ENCODE peak calls at places on chromosomes 12 and 14, in five cellular contexts. U is NB4, E is natural killer cell, X is heart right ventricle, A is stomach. B is an unnamed sample.

GRCh38 chr12:94247256-94247655 is 98.9 kb downstream of the PLXNC1 start:
- DNase-seq in U (peak), A (no peak), X (no peak), E (no peak), B (no peak)

GRCh38 chr14:101506921-101507300 is 54.4 kb upstream of the DIO3 start:
- DNase-seq in A (peak), X (no peak), U (no peak), E (no peak), B (no peak)

GRCh38 chr12:41213107-41213506 is 25.0 kb downstream of the PDZRN4 start:
- DNase-seq in A (no peak), X (no peak), E (no peak), U (no peak), B (no peak)

GRCh38 chr14:103057372-103058208 is at the start of gene CDC42BPB:
- DNase-seq in U (peak), X (peak), E (peak), A (peak), B (peak)

GRCh38 chr12:1864456-1864855 is 44.1 kb downstream of the LRTM2 start:
- DNase-seq in A (peak), X (no peak), E (no peak), U (no peak), B (no peak)

GRCh38 chr12:2294651-2295475 is 242.1 kb downstream of the CACNA1C start:
- DNase-seq in E (no peak), U (peak), A (no peak), X (no peak), B (no peak)

GRCh38 chr14:93116676-93117200 is 1.0 kb upstream of the ITPK1 start:
- DNase-seq in U (no peak), A (no peak), E (no peak), X (no peak), B (no peak)

GRCh38 chr12:22459872-22460490 is 84.4 kb downstream of the C2CD5 start:
- DNase-seq in U (peak), E (no peak), A (no peak), X (no peak), B (peak)

GRCh38 chr14:105377555-105378182 is 20.7 kb upstream of the TEX22 start:
- DNase-seq in X (no peak), A (no peak), E (no peak), U (no peak), B (no peak)
- TF ChIP-seq CTCF in X (no peak), A (no peak), E (no peak), U (no peak), B (no peak)

DNA sequence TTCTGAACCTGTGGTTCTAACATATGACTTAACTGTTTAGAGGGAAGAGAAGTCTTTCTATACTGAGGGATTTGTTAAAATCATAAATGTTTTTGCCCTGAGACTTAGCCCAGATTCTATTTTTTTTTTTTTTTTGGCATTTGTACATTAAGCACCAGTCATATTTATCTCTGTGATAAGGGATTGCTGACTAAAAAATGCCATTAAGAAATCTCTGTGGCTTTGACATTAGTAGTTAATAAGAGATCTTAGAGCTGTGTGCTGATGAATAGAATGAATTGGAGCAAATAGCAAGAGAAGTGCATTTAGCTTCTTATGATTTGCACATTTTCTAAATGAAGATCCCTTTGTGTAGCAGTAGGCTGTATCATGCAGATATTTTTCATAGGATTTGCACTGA is 32.5 kb downstream of the NFYB start:
- DNase-seq in U (no peak), E (no peak), X (no peak), A (no peak), B (no peak)
- TF ChIP-seq CTCF in U (no peak), E (no peak), X (no peak), A (no peak), B (no peak)

DNA sequence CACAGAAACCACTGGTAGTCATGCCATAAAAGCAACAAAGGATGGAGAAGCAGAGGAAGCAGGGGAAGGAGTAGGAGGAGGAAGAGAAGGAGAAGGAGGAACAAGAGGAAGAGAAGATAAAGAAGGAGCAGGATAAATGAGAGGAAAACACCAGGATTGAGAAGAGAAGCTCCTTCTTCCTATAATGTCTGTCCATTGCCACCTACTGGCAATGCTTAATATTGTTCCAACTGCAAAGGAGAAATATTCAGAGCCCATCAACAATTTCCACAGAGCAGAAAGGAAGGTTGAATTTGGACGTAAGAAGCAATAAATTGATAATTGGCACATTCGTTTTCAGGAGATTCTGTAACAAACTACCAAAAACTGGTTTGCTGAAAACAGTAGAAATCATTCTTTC is 898.4 kb downstream of the SLC16A7 start:
- DNase-seq in A (no peak), E (no peak), U (peak), X (no peak), B (no peak)
- TF ChIP-seq CTCF in A (peak), E (no peak), U (peak), X (peak), B (peak)

DNA sequence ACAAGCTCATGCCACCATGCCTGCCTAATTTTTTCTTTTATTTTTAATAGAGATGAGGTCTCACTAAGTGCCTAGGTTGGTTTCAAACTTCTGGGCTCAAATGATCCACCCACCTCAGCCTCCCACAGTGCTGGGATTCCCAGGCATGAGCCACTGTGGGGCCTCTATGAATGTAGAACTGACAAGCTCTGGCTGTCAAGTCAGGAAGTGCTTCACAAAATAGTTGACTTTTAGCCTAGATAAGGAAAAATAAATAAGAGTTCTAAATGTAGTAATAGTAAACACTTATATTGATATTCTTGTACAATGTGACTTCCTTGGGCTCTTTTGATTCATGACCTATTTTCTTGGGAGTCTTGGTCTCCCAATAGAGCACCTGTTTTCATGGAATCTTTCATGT is 40.0 kb downstream of the RMST start:
- DNase-seq in X (no peak), E (no peak), U (no peak), A (no peak), B (no peak)
- TF ChIP-seq CTCF in X (no peak), E (no peak), U (no peak), A (no peak), B (no peak)